ENCODE peak calls at places on chromosomes 5 and 9, in four cellular contexts. H is Calu3, W is AG08396, E is non-pigmented ciliary epithelial cell. M is an unnamed sample.

GRCh38 chr5:171953860-171954701 is 52.4 kb downstream of the FBXW11 start:
- DNase-seq in H (peak), W (peak), E (peak), M (peak)

GRCh38 chr5:163596536-163596935 is 91.1 kb downstream of the MAT2B start:
- DNase-seq in H (no peak), W (no peak), E (no peak), M (no peak)

GRCh38 chr9:87909310-87910041 is 8.3 kb upstream of the SPATA31C1 start:
- DNase-seq in H (peak), W (no peak), E (no peak), M (no peak)

GRCh38 chr5:45643051-45643450 is 53.1 kb downstream of the HCN1 start:
- DNase-seq in H (no peak), W (no peak), E (no peak), M (no peak)

GRCh38 chr5:180684623-180685161 is 35.3 kb upstream of the FLT4 start:
- DNase-seq in H (no peak), W (no peak), E (no peak), M (no peak)

GRCh38 chr5:91643796-91644195 is 260.7 kb upstream of the ARRDC3 start:
- DNase-seq in H (no peak), W (no peak), E (no peak), M (no peak)

GRCh38 chr9:91146391-91147019 is 215.2 kb downstream of the AUH start:
- DNase-seq in H (no peak), W (no peak), E (no peak), M (no peak)

GRCh38 chr5:93677344-93678021 is 63.9 kb downstream of the POU5F2 start:
- DNase-seq in H (peak), W (peak), E (peak), M (peak)

GRCh38 chr9:128022886-128023285 is 42.1 kb upstream of the EEIG1 start:
- DNase-seq in H (no peak), W (no peak), E (no peak), M (peak)

GRCh38 chr5:52895572-52896296 is 93.4 kb upstream of the ITGA2 start:
- DNase-seq in H (no peak), W (no peak), E (no peak), M (no peak)

GRCh38 chr5:82295144-82295543 is 17.0 kb upstream of the RPS23 start:
- DNase-seq in H (no peak), W (no peak), E (no peak), M (no peak)

GRCh38 chr9:28234899-28235277 is 661.6 kb upstream of the C9orf72 start:
- DNase-seq in H (peak), W (no peak), E (peak), M (no peak)

GRCh38 chr9:134331186-134332025 is 5.2 kb downstream of the RXRA start:
- DNase-seq in H (no peak), W (no peak), E (no peak), M (no peak)

GRCh38 chr9:134407123-134407779 is 81.0 kb downstream of the RXRA start:
- DNase-seq in H (peak), W (peak), E (peak), M (peak)

GRCh38 chr5:154238776-154239481 is 48.4 kb downstream of the GALNT10 start:
- DNase-seq in H (no peak), W (no peak), E (no peak), M (no peak)

M was measured in GM03348.